ENCODE peak calls at places on chromosomes 3 and 15, in eight cellular contexts. One of them, this sample, is unnamed.

GRCh38 chr3:7737263-7737662 is 764.4 kb upstream of the LMCD1 start:
- DNase-seq in A549: no peak
- DNase-seq in BJ: no peak
- DNase-seq in chondrocyte: no peak
- DNase-seq in pancreas: no peak
- DNase-seq in foreskin keratinocyte: no peak
- DNase-seq in lower leg skin: no peak
- DNase-seq in GM13976: no peak
- DNase-seq in this sample: no peak

GRCh38 chr3:44529927-44530326 is 25.1 kb upstream of the ZKSCAN7 start:
- DNase-seq in BJ: no peak
- DNase-seq in chondrocyte: no peak
- DNase-seq in foreskin keratinocyte: no peak
- DNase-seq in GM13976: peak; percentile 42
- DNase-seq in lower leg skin: no peak
- DNase-seq in A549: no peak
- DNase-seq in pancreas: no peak
- DNase-seq in this sample: no peak

GRCh38 chr3:64693031-64693430 is 5.2 kb upstream of the ADAMTS9 start:
- DNase-seq in BJ: no peak
- DNase-seq in pancreas: no peak
- DNase-seq in foreskin keratinocyte: no peak
- DNase-seq in GM13976: no peak
- DNase-seq in chondrocyte: no peak
- DNase-seq in lower leg skin: no peak
- DNase-seq in A549: no peak
- DNase-seq in this sample: no peak

GRCh38 chr3:140499114-140499757 is 178.6 kb upstream of the TRIM42 start:
- DNase-seq in BJ: no peak
- DNase-seq in A549: peak; percentile 13
- DNase-seq in lower leg skin: no peak
- DNase-seq in foreskin keratinocyte: no peak
- DNase-seq in chondrocyte: no peak
- DNase-seq in GM13976: no peak
- DNase-seq in pancreas: no peak
- DNase-seq in this sample: no peak

GRCh38 chr3:118949113-118949760 is 85.4 kb downstream of the IGSF11 start:
- DNase-seq in BJ: no peak
- DNase-seq in foreskin keratinocyte: no peak
- DNase-seq in chondrocyte: no peak
- DNase-seq in GM13976: no peak
- DNase-seq in A549: no peak
- DNase-seq in lower leg skin: no peak
- DNase-seq in pancreas: no peak
- DNase-seq in this sample: no peak

GRCh38 chr15:69893863-69894262 is 203.9 kb downstream of the TLE3 start:
- DNase-seq in GM13976: no peak
- DNase-seq in A549: no peak
- DNase-seq in lower leg skin: peak; percentile 87
- DNase-seq in BJ: no peak
- DNase-seq in pancreas: no peak
- DNase-seq in foreskin keratinocyte: no peak
- DNase-seq in chondrocyte: no peak
- DNase-seq in this sample: no peak

GRCh38 chr3:125587039-125587664 is 8.1 kb downstream of the OSBPL11 start:
- DNase-seq in foreskin keratinocyte: no peak
- DNase-seq in pancreas: no peak
- DNase-seq in lower leg skin: no peak
- DNase-seq in BJ: no peak
- DNase-seq in chondrocyte: no peak
- DNase-seq in A549: no peak
- DNase-seq in GM13976: no peak
- DNase-seq in this sample: no peak

GRCh38 chr3:83224101-83224868 is 1462.8 kb upstream of the GBE1 start:
- DNase-seq in GM13976: no peak
- DNase-seq in pancreas: no peak
- DNase-seq in chondrocyte: no peak
- DNase-seq in foreskin keratinocyte: peak; percentile 51
- DNase-seq in lower leg skin: no peak
- DNase-seq in A549: no peak
- DNase-seq in BJ: no peak
- DNase-seq in this sample: no peak

GRCh38 chr3:10845839-10846656 is 30.0 kb downstream of the SLC6A11 start:
- DNase-seq in foreskin keratinocyte: no peak
- DNase-seq in GM13976: peak; percentile 28
- DNase-seq in lower leg skin: peak; percentile 45
- DNase-seq in chondrocyte: no peak
- DNase-seq in pancreas: no peak
- DNase-seq in BJ: no peak
- DNase-seq in A549: no peak
- DNase-seq in this sample: no peak

GRCh38 chr3:3281024-3281423 is 101.5 kb upstream of the CRBN start:
- DNase-seq in GM13976: no peak
- DNase-seq in BJ: no peak
- DNase-seq in chondrocyte: no peak
- DNase-seq in pancreas: no peak
- DNase-seq in foreskin keratinocyte: no peak
- DNase-seq in A549: no peak
- DNase-seq in lower leg skin: no peak
- DNase-seq in this sample: no peak

GRCh38 chr3:190338717-190339116 is 16.5 kb upstream of the CLDN1 start:
- DNase-seq in pancreas: no peak
- DNase-seq in GM13976: no peak
- DNase-seq in BJ: no peak
- DNase-seq in A549: peak; percentile 53
- DNase-seq in chondrocyte: no peak
- DNase-seq in foreskin keratinocyte: peak; percentile 89
- DNase-seq in lower leg skin: no peak
- DNase-seq in this sample: no peak

GRCh38 chr3:179027326-179027900 is 44.2 kb downstream of the ZMAT3 start:
- DNase-seq in chondrocyte: no peak
- DNase-seq in foreskin keratinocyte: no peak
- DNase-seq in GM13976: no peak
- DNase-seq in pancreas: no peak
- DNase-seq in BJ: no peak
- DNase-seq in lower leg skin: no peak
- DNase-seq in A549: no peak
- DNase-seq in this sample: no peak

GRCh38 chr15:65306551-65306950 is 2.1 kb downstream of the RNU5B-1 start:
- DNase-seq in lower leg skin: no peak
- DNase-seq in A549: no peak
- DNase-seq in foreskin keratinocyte: no peak
- DNase-seq in BJ: no peak
- DNase-seq in chondrocyte: no peak
- DNase-seq in pancreas: no peak
- DNase-seq in GM13976: no peak
- DNase-seq in this sample: no peak

GRCh38 chr15:67520276-67520975 is 505 bp upstream of the C15orf61 start:
- DNase-seq in chondrocyte: no peak
- DNase-seq in BJ: no peak
- DNase-seq in A549: no peak
- DNase-seq in lower leg skin: peak; percentile 88
- DNase-seq in pancreas: no peak
- DNase-seq in GM13976: no peak
- DNase-seq in foreskin keratinocyte: no peak
- DNase-seq in this sample: no peak

GRCh38 chr3:104805508-104805907 is 561.2 kb upstream of the ALCAM start:
- DNase-seq in BJ: no peak
- DNase-seq in pancreas: no peak
- DNase-seq in A549: no peak
- DNase-seq in foreskin keratinocyte: no peak
- DNase-seq in lower leg skin: no peak
- DNase-seq in chondrocyte: no peak
- DNase-seq in GM13976: no peak
- DNase-seq in this sample: no peak

GRCh38 chr3:62502315-62503300 is 129.3 kb upstream of the FEZF2 start:
- DNase-seq in A549: no peak
- DNase-seq in foreskin keratinocyte: no peak
- DNase-seq in BJ: no peak
- DNase-seq in lower leg skin: no peak
- DNase-seq in pancreas: no peak
- DNase-seq in GM13976: no peak
- DNase-seq in chondrocyte: no peak
- DNase-seq in this sample: no peak

GRCh38 chr3:40970067-40970466 is 229.2 kb upstream of the CTNNB1 start:
- DNase-seq in BJ: no peak
- DNase-seq in chondrocyte: no peak
- DNase-seq in A549: no peak
- DNase-seq in GM13976: no peak
- DNase-seq in lower leg skin: no peak
- DNase-seq in foreskin keratinocyte: no peak
- DNase-seq in pancreas: no peak
- DNase-seq in this sample: no peak

GRCh38 chr3:33439421-33440327 is 531 bp downstream of the UBP1 start:
- DNase-seq in pancreas: peak; percentile 63
- DNase-seq in GM13976: peak; percentile 74
- DNase-seq in A549: peak; percentile 54
- DNase-seq in BJ: no peak
- DNase-seq in foreskin keratinocyte: no peak
- DNase-seq in lower leg skin: peak; percentile 91
- DNase-seq in chondrocyte: peak; percentile 89
- DNase-seq in this sample: no peak

DNA sequence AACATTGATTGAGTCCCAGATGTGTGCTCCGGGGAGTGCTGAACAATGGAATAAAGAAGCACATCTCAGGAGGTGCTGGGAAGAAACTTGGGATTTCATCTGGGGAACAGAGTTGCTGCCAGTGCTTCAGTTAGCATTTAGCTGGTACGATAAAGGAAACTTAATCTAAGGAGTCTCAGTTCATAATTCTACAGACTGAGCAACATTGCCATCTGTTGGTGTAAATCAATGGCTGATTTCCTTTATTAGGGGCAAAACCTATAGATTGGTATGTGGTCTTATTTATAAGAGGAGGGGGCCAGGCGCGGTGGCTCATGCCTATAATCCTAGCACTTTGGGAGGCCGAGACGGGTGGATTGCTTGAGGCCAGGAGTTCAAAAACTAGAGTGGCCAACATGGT is 8.9 kb downstream of the MKRN2OS start:
- DNase-seq in pancreas: no peak
- DNase-seq in lower leg skin: no peak
- DNase-seq in A549: no peak
- DNase-seq in GM13976: no peak
- DNase-seq in foreskin keratinocyte: no peak
- DNase-seq in BJ: no peak
- DNase-seq in chondrocyte: no peak
- DNase-seq in this sample: no peak
- TF ChIP-seq CTCF in pancreas: no peak
- TF ChIP-seq CTCF in lower leg skin: no peak
- TF ChIP-seq CTCF in A549: no peak
- TF ChIP-seq CTCF in GM13976: no peak
- TF ChIP-seq CTCF in foreskin keratinocyte: peak; percentile 46
- TF ChIP-seq CTCF in BJ: peak; percentile 30
- TF ChIP-seq CTCF in chondrocyte: peak; percentile 74
- TF ChIP-seq CTCF in this sample: peak; percentile 25

GRCh38 chr15:101063212-101063611 is 144.1 kb downstream of the LRRK1 start:
- DNase-seq in A549: no peak
- DNase-seq in GM13976: no peak
- DNase-seq in chondrocyte: no peak
- DNase-seq in foreskin keratinocyte: no peak
- DNase-seq in pancreas: no peak
- DNase-seq in BJ: no peak
- DNase-seq in lower leg skin: no peak
- DNase-seq in this sample: no peak
- TF ChIP-seq CTCF in A549: no peak
- TF ChIP-seq CTCF in GM13976: no peak
- TF ChIP-seq CTCF in chondrocyte: no peak
- TF ChIP-seq CTCF in foreskin keratinocyte: no peak
- TF ChIP-seq CTCF in pancreas: no peak
- TF ChIP-seq CTCF in BJ: no peak
- TF ChIP-seq CTCF in lower leg skin: no peak
- TF ChIP-seq CTCF in this sample: no peak

GRCh38 chr3:78728406-78729145 is 1039.2 kb downstream of the ROBO1 start:
- DNase-seq in GM13976: no peak
- DNase-seq in foreskin keratinocyte: no peak
- DNase-seq in A549: peak; percentile 21
- DNase-seq in lower leg skin: peak; percentile 88
- DNase-seq in pancreas: peak; percentile 20
- DNase-seq in BJ: no peak
- DNase-seq in chondrocyte: no peak
- DNase-seq in this sample: peak; percentile 29
- TF ChIP-seq CTCF in GM13976: no peak
- TF ChIP-seq CTCF in foreskin keratinocyte: no peak
- TF ChIP-seq CTCF in A549: no peak
- TF ChIP-seq CTCF in lower leg skin: no peak
- TF ChIP-seq CTCF in pancreas: no peak
- TF ChIP-seq CTCF in BJ: no peak
- TF ChIP-seq CTCF in chondrocyte: no peak
- TF ChIP-seq CTCF in this sample: no peak

GRCh38 chr3:127691974-127692373 is 19.2 kb downstream of the ABTB1 start:
- DNase-seq in BJ: no peak
- DNase-seq in GM13976: no peak
- DNase-seq in chondrocyte: peak; percentile 41
- DNase-seq in pancreas: no peak
- DNase-seq in foreskin keratinocyte: no peak
- DNase-seq in lower leg skin: no peak
- DNase-seq in A549: no peak
- DNase-seq in this sample: no peak

GRCh38 chr3:127693336-127693843 is 20.6 kb downstream of the ABTB1 start:
- DNase-seq in BJ: no peak
- DNase-seq in GM13976: no peak
- DNase-seq in chondrocyte: peak; percentile 53
- DNase-seq in A549: no peak
- DNase-seq in lower leg skin: no peak
- DNase-seq in foreskin keratinocyte: no peak
- DNase-seq in pancreas: no peak
- DNase-seq in this sample: no peak

GRCh38 chr3:127692501-127693335 is 20.0 kb downstream of the ABTB1 start:
- DNase-seq in chondrocyte: peak; percentile 61
- DNase-seq in A549: no peak
- DNase-seq in GM13976: no peak
- DNase-seq in foreskin keratinocyte: no peak
- DNase-seq in lower leg skin: no peak
- DNase-seq in pancreas: no peak
- DNase-seq in BJ: no peak
- DNase-seq in this sample: no peak

GRCh38 chr3:127697531-127698240 is 24.9 kb downstream of the ABTB1 start:
- DNase-seq in BJ: peak; percentile 64
- DNase-seq in A549: peak; percentile 71
- DNase-seq in chondrocyte: peak; percentile 72
- DNase-seq in pancreas: peak; percentile 83
- DNase-seq in foreskin keratinocyte: no peak
- DNase-seq in GM13976: peak; percentile 83
- DNase-seq in lower leg skin: peak; percentile 95
- DNase-seq in this sample: peak; percentile 58

DNA sequence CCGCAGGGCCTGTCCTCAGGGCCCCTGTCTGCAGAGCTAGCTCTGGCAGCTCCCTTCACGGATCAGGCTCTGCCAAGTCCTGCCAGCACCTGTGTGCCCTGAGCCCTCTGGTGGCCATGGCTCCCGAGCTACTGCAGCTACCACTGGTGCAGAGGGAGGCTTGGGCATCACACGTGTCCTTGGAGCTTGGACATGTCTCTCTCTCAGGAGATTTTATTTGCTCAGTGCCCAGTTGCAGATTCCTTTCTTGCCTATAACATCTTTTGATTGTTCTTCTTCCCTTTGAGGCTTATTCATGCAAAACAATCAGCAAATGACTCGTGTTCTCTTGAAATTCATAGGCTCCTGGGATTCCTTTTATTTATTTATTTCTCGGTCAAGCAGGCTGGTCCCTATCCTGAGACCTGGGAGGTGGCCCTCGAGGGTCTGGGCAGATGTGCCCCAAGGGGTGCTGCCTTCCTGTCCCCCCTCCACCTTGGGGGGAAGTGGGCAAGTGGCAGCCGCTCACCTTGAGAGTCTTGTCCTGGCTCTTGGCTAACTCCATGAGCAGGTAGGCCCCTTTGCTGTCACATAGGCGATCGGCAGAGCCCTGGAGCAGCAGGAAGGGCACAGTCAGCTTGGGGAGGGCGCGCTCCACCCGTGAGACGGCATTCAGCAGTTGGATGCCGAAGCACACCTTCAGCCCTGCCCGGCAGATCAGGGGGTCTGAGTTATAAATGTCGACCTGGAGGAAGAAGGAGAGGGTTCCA is 21.9 kb downstream of the ABTB1 start:
- DNase-seq in pancreas: peak; percentile 89
- DNase-seq in BJ: no peak
- DNase-seq in chondrocyte: peak; percentile 90
- DNase-seq in foreskin keratinocyte: no peak
- DNase-seq in lower leg skin: no peak
- DNase-seq in GM13976: no peak
- DNase-seq in A549: peak; percentile 85
- DNase-seq in this sample: no peak
- TF ChIP-seq CTCF in pancreas: peak; percentile 26
- TF ChIP-seq CTCF in BJ: peak; percentile 19
- TF ChIP-seq CTCF in chondrocyte: peak; percentile 65
- TF ChIP-seq CTCF in foreskin keratinocyte: peak; percentile 56
- TF ChIP-seq CTCF in lower leg skin: no peak
- TF ChIP-seq CTCF in GM13976: no peak
- TF ChIP-seq CTCF in A549: peak; percentile 34
- TF ChIP-seq CTCF in this sample: peak; percentile 37

This sample was measured in AG09319.